ENCODE peak calls at places on chromosomes 7 and 10, in five cellular contexts. D is mesenteric fat pad, T is HTR-8/SVneo, E is activated T-cell treated with anti-CD3 and anti-CD28 coated beads for 1 hour, H is AG08395. A is an unnamed sample.

GRCh38 chr7:76386691-76387260 is 22.7 kb downstream of the SSC4D start:
- DNase-seq in T (no peak), H (peak), E (no peak), D (no peak), A (no peak)

GRCh38 chr10:79059859-79060379 is 8.8 kb upstream of the ZMIZ1 start:
- DNase-seq in T (no peak), E (no peak), D (peak), H (no peak), A (no peak)

GRCh38 chr10:22022257-22023051 is 18.9 kb upstream of the DNAJC1 start:
- DNase-seq in H (no peak), E (peak), T (no peak), D (no peak), A (peak)

GRCh38 chr10:93261961-93262610 is 188.4 kb downstream of the CYP26A1 start:
- DNase-seq in D (no peak), T (no peak), E (no peak), H (peak), A (no peak)

GRCh38 chr10:33618196-33618595 is 283.7 kb upstream of the NRP1 start:
- DNase-seq in D (no peak), E (no peak), H (no peak), T (no peak), A (no peak)

GRCh38 chr10:120581496-120581895 is 124.5 kb downstream of the PLPP4 start:
- DNase-seq in E (no peak), T (no peak), D (no peak), H (no peak), A (no peak)

GRCh38 chr10:4208499-4208898 is 423.5 kb upstream of the KLF6 start:
- DNase-seq in H (no peak), E (no peak), D (no peak), T (no peak), A (no peak)

GRCh38 chr7:27164381-27165088 is 802 bp downstream of the HOXA9 start:
- DNase-seq in T (no peak), D (no peak), H (no peak), E (no peak), A (no peak)

GRCh38 chr7:134495546-134495945 is 31.8 kb upstream of the AKR1B10 start:
- DNase-seq in E (no peak), H (no peak), T (no peak), D (no peak), A (no peak)

GRCh38 chr7:469591-469961 is 50.1 kb downstream of the PDGFA start:
- DNase-seq in H (no peak), D (peak), E (no peak), T (no peak), A (no peak)

GRCh38 chr10:114681542-114681941 is 23.5 kb upstream of the ABLIM1 start:
- DNase-seq in H (no peak), T (no peak), E (no peak), D (no peak), A (no peak)

GRCh38 chr10:59561397-59562121 is 148.1 kb downstream of the SLC16A9 start:
- DNase-seq in E (no peak), D (no peak), H (peak), T (no peak), A (no peak)

A was measured in stimulated activated naive CD4-positive, alpha-beta T cell.